ENCODE peak calls at places on chromosomes 16 and 17, in six cellular contexts. J is sigmoid colon, B is AG04450, T is MCF 10A, W is IMR-90, R is endothelial cell of umbilical vein. C is an unnamed sample.

GRCh38 chr16:54031107-54031760 is 255.4 kb downstream of the IRX3 start:
- DNase-seq in J (no peak), B (no peak), T (peak; percentile 46), W (no peak), R (no peak), C (no peak)

GRCh38 chr17:17084317-17084835 is 42.1 kb downstream of the MPRIP start:
- DNase-seq in J (peak; percentile 28), B (no peak), T (no peak), W (no peak), R (no peak), C (peak; percentile 43)

GRCh38 chr17:76085731-76086366 is 6.9 kb downstream of the ZACN start:
- DNase-seq in J (no peak), B (no peak), T (no peak), W (no peak), R (no peak), C (peak; percentile 68)

GRCh38 chr17:63819585-63820537 is 7.4 kb upstream of the PSMC5 start:
- DNase-seq in J (no peak), B (no peak), T (no peak), W (no peak), R (no peak), C (no peak)

GRCh38 chr17:9672691-9673090 is 27.4 kb downstream of the USP43 start:
- DNase-seq in J (no peak), B (no peak), T (no peak), W (no peak), R (no peak), C (no peak)

GRCh38 chr16:87924937-87925670 is 11.2 kb downstream of the CA5A start:
- DNase-seq in J (no peak), B (no peak), T (peak; percentile 48), W (no peak), R (no peak), C (no peak)

GRCh38 chr16:85750021-85750826 is 672 bp downstream of the C16orf74 start:
- DNase-seq in J (no peak), B (no peak), T (peak; percentile 45), W (peak; percentile 46), R (peak; percentile 33), C (no peak)

GRCh38 chr16:19113577-19114358 is at the start of gene ITPRIPL2:
- DNase-seq in J (peak; percentile 95), B (no peak), T (peak; percentile 94), W (peak; percentile 85), R (peak; percentile 83), C (peak; percentile 92)

GRCh38 chr17:79749156-79749815 is 18.5 kb downstream of the ENPP7 start:
- DNase-seq in J (no peak), B (peak; percentile 33), T (peak; percentile 57), W (peak; percentile 73), R (no peak), C (no peak)

GRCh38 chr17:49359990-49360795 is 1.9 kb downstream of the ZNF652 start:
- DNase-seq in J (no peak), B (no peak), T (no peak), W (no peak), R (peak; percentile 26), C (no peak)

GRCh38 chr16:68839831-68840230 is 3.5 kb upstream of the TANGO6 start:
- DNase-seq in J (peak; percentile 74), B (no peak), T (no peak), W (no peak), R (no peak), C (no peak)

GRCh38 chr17:32388613-32389459 is 38.9 kb downstream of the ZNF207 start:
- DNase-seq in J (no peak), B (no peak), T (no peak), W (no peak), R (no peak), C (no peak)

GRCh38 chr16:49617710-49618330 is 238.1 kb downstream of the ZNF423 start:
- DNase-seq in J (peak; percentile 28), B (no peak), T (no peak), W (no peak), R (no peak), C (no peak)

GRCh38 chr17:8075081-8075480 is 12.4 kb downstream of the ALOX12B start:
- DNase-seq in J (peak; percentile 53), B (no peak), T (no peak), W (no peak), R (no peak), C (no peak)

GRCh38 chr17:8072727-8073461 is 14.6 kb downstream of the ALOX12B start:
- DNase-seq in J (no peak), B (no peak), T (no peak), W (no peak), R (no peak), C (peak; percentile 62)

GRCh38 chr17:8072339-8072726 is 15.2 kb downstream of the ALOX12B start:
- DNase-seq in J (no peak), B (no peak), T (no peak), W (no peak), R (no peak), C (no peak)

GRCh38 chr17:8075574-8076342 is 11.8 kb downstream of the ALOX12B start:
- DNase-seq in J (no peak), B (no peak), T (no peak), W (no peak), R (no peak), C (peak; percentile 61)

DNA sequence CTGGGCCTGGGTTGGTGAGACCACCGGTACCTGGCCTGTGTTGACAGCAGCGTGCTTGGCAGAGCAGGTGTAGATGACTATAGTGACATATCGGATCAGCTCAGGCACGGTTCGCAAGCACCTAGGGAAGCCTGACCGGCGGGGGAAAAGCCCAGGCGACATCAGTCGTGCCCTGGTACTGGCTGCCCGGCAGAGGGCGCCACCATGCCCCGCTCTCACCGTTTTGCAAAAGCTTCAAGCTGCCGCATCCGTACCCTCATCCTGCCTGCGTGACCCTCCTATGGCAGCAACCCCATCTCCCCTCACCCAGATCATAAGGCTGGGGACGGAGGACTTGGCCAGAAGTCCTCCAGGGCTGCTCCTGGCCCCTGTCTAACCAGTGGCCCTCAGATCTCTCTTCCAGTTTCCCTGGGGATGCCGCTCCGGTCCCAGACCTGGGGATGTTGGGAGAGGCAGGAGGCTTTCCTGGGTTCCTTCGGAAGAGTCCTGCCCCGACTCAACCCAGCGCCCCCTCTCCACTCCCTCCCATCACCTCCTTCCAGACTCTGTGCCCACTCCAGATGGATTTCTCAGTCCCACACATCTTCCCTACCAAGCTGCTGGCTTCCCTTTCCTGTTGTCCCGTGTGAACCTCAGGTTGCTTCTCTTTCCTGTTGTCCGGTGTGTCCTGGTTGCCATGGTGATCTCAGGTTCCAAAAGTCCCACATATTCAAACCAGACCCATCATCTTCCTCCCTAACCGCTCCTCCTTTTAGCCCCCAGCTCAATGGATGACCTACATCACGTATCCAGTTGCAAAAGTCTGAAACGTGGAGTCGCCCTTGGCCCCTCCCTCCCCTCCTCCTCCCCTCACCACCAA is 13.7 kb downstream of the ALOX12B start:
- DNase-seq in J (peak; percentile 78), B (no peak), T (peak; percentile 69), W (peak; percentile 49), R (peak; percentile 59), C (peak; percentile 77)
- TF ChIP-seq CTCF in J (peak; percentile 56), B (peak; percentile 83), T (peak; percentile 94), W (peak; percentile 80), R (peak; percentile 98), C (peak; percentile 89)

DNA sequence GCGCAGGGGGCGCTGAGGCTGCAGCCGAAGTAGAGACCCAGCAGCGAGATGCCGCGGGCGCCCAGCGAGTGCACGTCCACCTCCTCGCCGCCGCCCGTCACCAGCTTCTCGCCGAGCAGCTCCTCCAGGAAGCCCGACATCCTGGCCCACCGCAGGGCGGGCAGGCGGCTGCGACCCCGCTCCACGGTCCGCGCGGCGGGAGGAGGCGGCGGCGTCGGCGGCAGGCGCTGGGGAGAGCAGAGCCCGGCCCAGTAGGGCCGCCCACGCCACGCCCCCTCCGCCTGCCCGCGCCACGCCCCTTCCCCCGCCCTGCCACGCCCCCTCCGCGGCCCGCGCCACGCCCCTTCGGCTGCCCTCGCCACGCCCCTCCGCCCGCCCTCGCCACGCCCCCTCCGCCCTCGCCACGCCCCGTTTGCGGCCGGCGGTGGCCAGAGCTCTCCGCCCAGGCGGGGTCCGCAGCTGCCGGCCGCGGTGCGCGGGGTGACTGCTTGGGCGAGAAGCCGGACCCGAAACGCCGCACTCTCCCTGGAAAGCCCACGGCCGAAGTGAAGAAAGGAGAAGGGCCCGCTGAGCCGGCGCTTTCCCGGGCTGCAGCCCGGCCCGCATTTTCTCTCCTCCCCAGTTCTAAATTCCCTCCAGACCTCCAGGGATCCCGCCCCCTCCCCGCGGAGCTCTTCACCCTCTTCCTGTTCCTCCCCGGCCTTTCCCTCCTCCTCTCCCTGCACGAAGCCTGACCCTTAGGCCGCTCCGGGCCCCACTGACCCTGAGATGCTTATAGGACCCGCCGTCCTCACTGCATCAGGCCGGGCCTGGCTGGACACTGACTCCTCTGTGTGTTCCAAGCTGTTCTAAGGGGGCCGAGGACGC is at the start of gene NXN:
- DNase-seq in J (peak; percentile 94), B (no peak), T (peak; percentile 58), W (peak; percentile 65), R (peak; percentile 80), C (peak; percentile 95)
- TF ChIP-seq CTCF in J (no peak), B (peak; percentile 25), T (peak; percentile 20), W (peak; percentile 37), R (peak; percentile 45), C (peak; percentile 71)

DNA sequence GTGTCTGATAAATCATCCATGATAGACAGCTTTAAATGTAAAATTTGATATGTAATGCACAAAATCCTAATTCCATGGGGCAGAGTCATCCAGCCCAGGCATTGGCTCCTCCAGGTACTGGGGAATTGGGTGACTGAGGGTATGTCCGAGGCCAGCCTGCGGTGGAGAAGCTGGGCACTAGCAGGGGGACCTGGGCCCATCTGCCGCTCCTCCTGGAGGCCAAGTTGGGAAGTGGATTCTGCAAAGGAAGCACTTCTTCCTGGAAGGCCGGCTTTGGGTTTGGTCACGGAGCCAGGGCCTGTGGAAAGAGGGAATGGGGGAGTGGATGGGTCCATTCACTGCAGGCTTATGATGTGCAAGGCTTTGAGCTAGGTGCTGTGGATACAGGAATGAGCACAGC is 85.8 kb downstream of the GNAO1 start:
- DNase-seq in J (no peak), B (no peak), T (peak; percentile 11), W (no peak), R (no peak), C (no peak)
- TF ChIP-seq CTCF in J (peak; percentile 39), B (peak; percentile 30), T (peak; percentile 29), W (no peak), R (peak; percentile 34), C (peak; percentile 53)

GRCh38 chr16:79571753-79572544 is 28.6 kb downstream of the MAF start:
- DNase-seq in J (no peak), B (no peak), T (no peak), W (no peak), R (no peak), C (no peak)

GRCh38 chr16:79573071-79573470 is 27.5 kb downstream of the MAF start:
- DNase-seq in J (no peak), B (no peak), T (no peak), W (no peak), R (no peak), C (no peak)

GRCh38 chr16:79573881-79574280 is 26.7 kb downstream of the MAF start:
- DNase-seq in J (no peak), B (no peak), T (no peak), W (no peak), R (no peak), C (no peak)

DNA sequence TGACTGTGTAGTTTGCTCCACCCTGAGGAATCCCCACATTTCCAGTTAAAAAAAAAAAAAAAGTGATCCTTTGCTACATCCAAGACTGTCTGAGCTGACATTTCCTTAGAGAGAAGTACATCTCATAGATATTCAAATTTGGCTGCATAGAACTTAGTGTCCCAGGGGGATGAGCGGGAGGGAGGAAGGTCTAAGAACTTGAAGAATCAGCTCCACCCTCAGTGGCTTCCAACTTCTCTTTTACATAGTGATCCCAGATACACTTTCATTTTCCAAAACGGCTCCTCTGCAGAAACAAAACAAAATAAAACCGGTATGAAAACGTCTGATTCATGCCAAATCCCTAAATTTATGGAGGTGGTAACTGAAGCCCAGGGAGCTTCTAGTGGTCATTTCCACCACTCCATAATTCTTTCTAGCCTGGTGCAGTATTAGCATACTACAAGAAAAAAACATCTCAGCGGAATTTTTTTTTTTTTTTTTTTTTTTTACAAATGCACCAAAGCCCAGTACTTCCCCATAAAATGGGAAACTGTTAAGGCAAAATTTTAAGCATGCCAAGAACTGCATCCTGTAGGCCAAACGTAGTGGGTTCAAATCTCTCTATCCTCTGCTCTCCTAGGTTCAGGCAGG is 29.4 kb downstream of the MAF start:
- DNase-seq in J (no peak), B (no peak), T (no peak), W (no peak), R (no peak), C (no peak)
- TF ChIP-seq CTCF in J (no peak), B (no peak), T (no peak), W (no peak), R (no peak), C (no peak)